ENCODE peak calls at places on chromosomes 3 and 15, in nine cellular contexts. V, Q, F, R, E, C, L, Y and M are unnamed samples.

GRCh38 chr15:77075528-77075927 is 4.6 kb upstream of the TSPAN3 start:
- DNase-seq in V (no peak), Q (no peak), F (no peak), R (peak; percentile 69), E (no peak), C (no peak), L (no peak), Y (peak; percentile 43), M (no peak)

GRCh38 chr3:164250923-164251322 is 827.4 kb downstream of the SI start:
- DNase-seq in V (no peak), Q (no peak), F (no peak), R (no peak), E (no peak), C (no peak), L (no peak), Y (no peak), M (no peak)

GRCh38 chr15:62115847-62116246 is 49.1 kb downstream of the C2CD4A start:
- DNase-seq in V (no peak), Q (no peak), F (no peak), R (no peak), E (no peak), C (no peak), L (no peak), Y (no peak), M (no peak)

GRCh38 chr3:142501004-142501926 is 53.4 kb upstream of the XRN1 start:
- DNase-seq in V (no peak), Q (no peak), F (peak; percentile 54), R (peak; percentile 89), E (no peak), C (no peak), L (peak; percentile 56), Y (peak; percentile 47), M (no peak)

GRCh38 chr3:126613481-126614187 is 41.3 kb downstream of the TXNRD3 start:
- DNase-seq in V (no peak), Q (no peak), F (no peak), R (no peak), E (no peak), C (no peak), L (no peak), Y (no peak), M (peak; percentile 8)

GRCh38 chr3:122076414-122077292 is 21.5 kb downstream of the CD86 start:
- DNase-seq in V (no peak), Q (no peak), F (no peak), R (no peak), E (no peak), C (no peak), L (peak; percentile 35), Y (no peak), M (no peak)

GRCh38 chr3:179895367-179895766 is 141.4 kb downstream of the PEX5L start:
- DNase-seq in V (no peak), Q (no peak), F (no peak), R (no peak), E (no peak), C (no peak), L (no peak), Y (no peak), M (no peak)

GRCh38 chr3:116020495-116020894 is 397.2 kb downstream of the GAP43 start:
- DNase-seq in V (no peak), Q (no peak), F (peak; percentile 14), R (no peak), E (no peak), C (no peak), L (no peak), Y (peak; percentile 44), M (no peak)

GRCh38 chr3:114506622-114507300 is 212.9 kb downstream of the TIGIT start:
- DNase-seq in V (no peak), Q (no peak), F (peak; percentile 14), R (peak; percentile 84), E (no peak), C (no peak), L (no peak), Y (peak; percentile 20), M (no peak)

GRCh38 chr15:43143203-43143941 is 10.0 kb downstream of the TMEM62 start:
- DNase-seq in V (no peak), Q (no peak), F (no peak), R (peak; percentile 10), E (no peak), C (no peak), L (no peak), Y (no peak), M (no peak)

GRCh38 chr3:125684199-125684598 is 88.9 kb upstream of the OSBPL11 start:
- DNase-seq in V (peak; percentile 26), Q (peak; percentile 29), F (peak; percentile 56), R (peak; percentile 19), E (peak; percentile 59), C (no peak), L (peak; percentile 15), Y (no peak), M (no peak)